ENCODE peak calls at places on chromosomes 16 and 17, in four cellular contexts. C is C1 segment of cervical spinal cord, S is HFFc6, O is activated B cell treated with CpG ODN at 0.5 μM for 24 hours. B is an unnamed sample.

GRCh38 chr17:81335388-81336157 is 40.5 kb upstream of the SLC38A10 start:
- DNase-seq in O (no peak), C (no peak), S (no peak), B (no peak)

GRCh38 chr16:85522517-85522841 is 90.6 kb upstream of the GSE1 start:
- DNase-seq in O (no peak), S (no peak), C (no peak), B (no peak)

GRCh38 chr17:38584350-38584925 is 21.3 kb downstream of the SRCIN1 start:
- DNase-seq in C (peak; percentile 39), O (peak; percentile 57), S (peak; percentile 23), B (no peak)

GRCh38 chr16:31134091-31134571 is 1.4 kb downstream of the PRSS8 start:
- DNase-seq in O (no peak), S (no peak), C (no peak), B (no peak)

GRCh38 chr17:73815474-73815873 is 171.2 kb upstream of the SDK2 start:
- DNase-seq in C (no peak), S (no peak), O (no peak), B (no peak)

GRCh38 chr17:39150795-39151679 is at the start of gene PLXDC1:
- DNase-seq in S (no peak), C (no peak), O (no peak), B (no peak)

GRCh38 chr17:17445925-17446665 is 30.7 kb upstream of the MED9 start:
- DNase-seq in S (peak; percentile 95), O (no peak), C (no peak), B (no peak)

GRCh38 chr16:74107795-74108610 is 188.6 kb upstream of the PSMD7 start:
- DNase-seq in C (no peak), S (no peak), O (no peak), B (no peak)